ENCODE peak calls at places on chromosomes 12 and 14, in five cellular contexts. One of them, this sample, is unnamed.

GRCh38 chr14:104222396-104223036 is 84.1 kb downstream of the KIF26A start:
- DNase-seq in IMR-90: no peak
- DNase-seq in HCT116: no peak
- DNase-seq in K562: no peak
- DNase-seq in HepG2: no peak
- DNase-seq in this sample: no peak

GRCh38 chr14:56417173-56417572 is 162.4 kb upstream of the TMEM260 start:
- DNase-seq in IMR-90: no peak
- DNase-seq in HCT116: no peak
- DNase-seq in K562: no peak
- DNase-seq in HepG2: no peak
- DNase-seq in this sample: no peak

GRCh38 chr12:58671196-58671595 is 249.1 kb downstream of the LRIG3 start:
- DNase-seq in IMR-90: no peak
- DNase-seq in HCT116: no peak
- DNase-seq in K562: no peak
- DNase-seq in HepG2: no peak
- DNase-seq in this sample: no peak

GRCh38 chr14:74875941-74876913 is at the start of gene PROX2:
- DNase-seq in IMR-90: no peak
- DNase-seq in HCT116: no peak
- DNase-seq in K562: no peak
- DNase-seq in HepG2: no peak
- DNase-seq in this sample: peak

GRCh38 chr12:47077206-47078085 is 2.0 kb upstream of the PCED1B start:
- DNase-seq in IMR-90: no peak
- DNase-seq in HCT116: no peak
- DNase-seq in K562: no peak
- DNase-seq in HepG2: no peak
- DNase-seq in this sample: no peak

GRCh38 chr14:30621354-30621953 is 665 bp upstream of the SCFD1 start:
- DNase-seq in IMR-90: peak
- DNase-seq in HCT116: no peak
- DNase-seq in K562: no peak
- DNase-seq in HepG2: peak
- DNase-seq in this sample: no peak

GRCh38 chr12:10307630-10308029 is at the start of gene KLRD1:
- DNase-seq in IMR-90: no peak
- DNase-seq in HCT116: no peak
- DNase-seq in K562: no peak
- DNase-seq in HepG2: no peak
- DNase-seq in this sample: peak

GRCh38 chr14:52071675-52072074 is 2.8 kb upstream of the NID2 start:
- DNase-seq in IMR-90: peak
- DNase-seq in HCT116: no peak
- DNase-seq in K562: no peak
- DNase-seq in HepG2: no peak
- DNase-seq in this sample: peak

GRCh38 chr14:77204457-77204796 is 22.8 kb downstream of the TMEM63C start:
- DNase-seq in IMR-90: no peak
- DNase-seq in HCT116: no peak
- DNase-seq in K562: no peak
- DNase-seq in HepG2: no peak
- DNase-seq in this sample: no peak

GRCh38 chr14:87199371-87199770 is 793.6 kb downstream of the GALC start:
- DNase-seq in IMR-90: no peak
- DNase-seq in HCT116: no peak
- DNase-seq in K562: no peak
- DNase-seq in HepG2: no peak
- DNase-seq in this sample: no peak

GRCh38 chr14:35368583-35368982 is 36.0 kb downstream of the NFKBIA start:
- DNase-seq in IMR-90: no peak
- DNase-seq in HCT116: no peak
- DNase-seq in K562: no peak
- DNase-seq in HepG2: no peak
- DNase-seq in this sample: no peak

GRCh38 chr12:51848843-51849735 is 571 bp upstream of the FIGNL2 start:
- DNase-seq in IMR-90: no peak
- DNase-seq in HCT116: no peak
- DNase-seq in K562: peak
- DNase-seq in HepG2: no peak
- DNase-seq in this sample: peak

GRCh38 chr12:13127476-13127875 is 24.0 kb upstream of the GSG1 start:
- DNase-seq in IMR-90: no peak
- DNase-seq in HCT116: no peak
- DNase-seq in K562: no peak
- DNase-seq in HepG2: peak
- DNase-seq in this sample: no peak

GRCh38 chr14:105474478-105475268 is at the start of gene CRIP2:
- DNase-seq in IMR-90: peak
- DNase-seq in HCT116: no peak
- DNase-seq in K562: peak
- DNase-seq in HepG2: no peak
- DNase-seq in this sample: peak

GRCh38 chr14:23399136-23399535 is 8.9 kb downstream of the MYH6 start:
- DNase-seq in IMR-90: no peak
- DNase-seq in HCT116: no peak
- DNase-seq in K562: no peak
- DNase-seq in HepG2: no peak
- DNase-seq in this sample: no peak

GRCh38 chr12:49201595-49202295 is 12.9 kb upstream of the TUBA1A start:
- DNase-seq in IMR-90: peak
- DNase-seq in HCT116: no peak
- DNase-seq in K562: no peak
- DNase-seq in HepG2: no peak
- DNase-seq in this sample: peak

GRCh38 chr12:49882248-49882850 is 21.4 kb downstream of the FAIM2 start:
- DNase-seq in IMR-90: no peak
- DNase-seq in HCT116: no peak
- DNase-seq in K562: no peak
- DNase-seq in HepG2: no peak
- DNase-seq in this sample: no peak

GRCh38 chr14:81406863-81407262 is 6.7 kb upstream of the STON2 start:
- DNase-seq in IMR-90: peak
- DNase-seq in HCT116: no peak
- DNase-seq in K562: peak
- DNase-seq in HepG2: peak
- DNase-seq in this sample: no peak

GRCh38 chr12:79945455-79945854 is 10.6 kb upstream of the PPP1R12A start:
- DNase-seq in IMR-90: no peak
- DNase-seq in HCT116: no peak
- DNase-seq in K562: no peak
- DNase-seq in HepG2: no peak
- DNase-seq in this sample: no peak

GRCh38 chr12:112167728-112168525 is 42.6 kb downstream of the TRAFD1 start:
- DNase-seq in IMR-90: no peak
- DNase-seq in HCT116: no peak
- DNase-seq in K562: no peak
- DNase-seq in HepG2: no peak
- DNase-seq in this sample: no peak

GRCh38 chr14:92785601-92786426 is 8.3 kb upstream of the GOLGA5 start:
- DNase-seq in IMR-90: peak
- DNase-seq in HCT116: no peak
- DNase-seq in K562: peak
- DNase-seq in HepG2: no peak
- DNase-seq in this sample: peak

GRCh38 chr12:63353559-63353958 is 202.6 kb upstream of the AVPR1A start:
- DNase-seq in IMR-90: peak
- DNase-seq in HCT116: no peak
- DNase-seq in K562: no peak
- DNase-seq in HepG2: no peak
- DNase-seq in this sample: peak

DNA sequence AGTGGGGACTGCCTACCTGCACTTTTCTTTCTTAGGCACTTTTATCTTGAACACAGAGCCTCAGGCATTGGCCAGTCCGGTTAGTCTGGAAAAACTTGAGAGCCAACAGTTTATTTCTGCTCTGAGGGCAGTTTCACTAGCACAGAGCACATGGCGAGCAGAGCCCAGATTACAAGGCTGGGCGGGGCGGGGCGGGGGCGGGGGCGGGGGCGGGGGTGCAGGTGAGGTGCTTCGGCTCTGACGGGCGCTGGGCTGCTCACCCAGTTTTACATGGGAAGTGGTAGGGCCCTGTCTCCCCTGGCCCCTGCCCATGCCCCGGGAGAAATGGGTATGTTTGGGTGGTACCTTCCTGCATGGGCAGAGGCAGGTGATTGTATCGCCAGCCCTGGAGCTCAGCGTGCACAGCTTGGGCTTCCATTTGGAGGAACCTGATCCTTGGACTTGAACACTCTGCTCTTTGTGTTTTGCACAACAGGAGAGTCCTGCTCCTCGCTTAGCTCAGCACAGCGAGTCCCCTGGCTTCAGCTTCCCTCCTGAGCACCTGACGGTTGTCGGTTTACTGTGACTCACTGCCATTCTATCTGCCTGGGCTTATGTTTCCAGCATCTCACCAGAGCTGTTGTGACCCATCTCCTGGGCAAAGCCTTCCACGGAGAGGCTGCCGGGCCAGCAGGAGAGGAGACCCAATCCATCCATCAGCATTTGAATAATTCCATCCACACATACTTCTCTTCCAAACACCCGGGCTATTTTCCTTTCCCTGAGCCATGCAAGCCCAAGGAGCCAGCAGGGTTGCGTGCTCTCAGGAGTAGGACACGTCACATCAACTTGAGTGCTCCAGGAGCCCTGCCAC is 108.5 kb downstream of the ARF6 start:
- DNase-seq in IMR-90: peak
- DNase-seq in HCT116: peak
- DNase-seq in K562: peak
- DNase-seq in HepG2: peak
- DNase-seq in this sample: no peak
- TF ChIP-seq POLR2A in IMR-90: no peak
- TF ChIP-seq POLR2A in HCT116: peak
- TF ChIP-seq POLR2A in K562: peak
- TF ChIP-seq POLR2A in HepG2: peak
- TF ChIP-seq POLR2A in this sample: no peak

GRCh38 chr12:97757431-97758091 is 295.0 kb downstream of the RMST start:
- DNase-seq in IMR-90: no peak
- DNase-seq in HCT116: no peak
- DNase-seq in K562: no peak
- DNase-seq in HepG2: peak
- DNase-seq in this sample: no peak
- H2AFZ ChIP-seq in IMR-90: no peak
- H2AFZ ChIP-seq in HCT116: no peak
- H2AFZ ChIP-seq in K562: no peak
- H2AFZ ChIP-seq in HepG2: no peak
- H2AFZ ChIP-seq in this sample: no peak

GRCh38 chr14:89617471-89618291 is 200.6 kb upstream of the FOXN3 start:
- DNase-seq in IMR-90: peak
- DNase-seq in HCT116: no peak
- DNase-seq in K562: no peak
- DNase-seq in HepG2: peak
- DNase-seq in this sample: peak
- TF ChIP-seq POLR2A in IMR-90: no peak
- TF ChIP-seq POLR2A in HCT116: no peak
- TF ChIP-seq POLR2A in K562: no peak
- TF ChIP-seq POLR2A in HepG2: no peak
- TF ChIP-seq POLR2A in this sample: no peak

GRCh38 chr12:127113945-127114344 is 1153.0 kb upstream of the TMEM132C start:
- DNase-seq in IMR-90: no peak
- DNase-seq in HCT116: no peak
- DNase-seq in K562: no peak
- DNase-seq in HepG2: no peak
- DNase-seq in this sample: no peak
- H2AFZ ChIP-seq in IMR-90: no peak
- H2AFZ ChIP-seq in HCT116: no peak
- H2AFZ ChIP-seq in K562: no peak
- H2AFZ ChIP-seq in HepG2: no peak
- H2AFZ ChIP-seq in this sample: no peak